ENCODE peak calls at places on chromosome 3, in four cellular contexts. S, O, D and H are unnamed samples.

GRCh38 chr3:88149146-88149515 is 628 bp upstream of the C3orf38 start:
- DNase-seq in D (no peak), S (peak), O (peak), H (peak)

GRCh38 chr3:197050511-197050910 is 20.9 kb upstream of the MELTF start:
- DNase-seq in S (no peak), O (no peak), D (no peak), H (no peak)

GRCh38 chr3:196108075-196108743 is 26.3 kb upstream of the TFRC start:
- DNase-seq in D (no peak), S (peak), O (no peak), H (peak)

GRCh38 chr3:18466136-18466535 is 41.0 kb upstream of the SATB1 start:
- DNase-seq in D (no peak), O (no peak), S (no peak), H (no peak)

GRCh38 chr3:151859905-151860304 is 13.5 kb upstream of the SUCNR1 start:
- DNase-seq in S (no peak), O (no peak), D (peak), H (no peak)

GRCh38 chr3:54999159-54999558 is 71.3 kb upstream of the LRTM1 start:
- DNase-seq in S (peak), O (peak), D (peak), H (peak)

GRCh38 chr3:170532573-170532972 is 53.3 kb downstream of the SLC7A14 start:
- DNase-seq in S (no peak), O (no peak), D (no peak), H (no peak)

GRCh38 chr3:186782542-186783069 is 771 bp upstream of the EIF4A2 start:
- DNase-seq in D (no peak), S (no peak), O (no peak), H (no peak)

GRCh38 chr3:21393684-21394307 is 357.2 kb downstream of the ZNF385D start:
- DNase-seq in O (no peak), S (no peak), D (no peak), H (no peak)

GRCh38 chr3:21390856-21391255 is 360.2 kb downstream of the ZNF385D start:
- DNase-seq in S (no peak), D (no peak), O (no peak), H (no peak)

GRCh38 chr3:21392521-21392920 is 358.5 kb downstream of the ZNF385D start:
- DNase-seq in S (no peak), O (no peak), D (peak), H (no peak)

GRCh38 chr3:21390136-21390535 is 360.9 kb downstream of the ZNF385D start:
- DNase-seq in O (no peak), S (peak), D (peak), H (peak)
- H3K4me3 ChIP-seq in O (no peak), S (no peak), D (no peak), H (no peak)

GRCh38 chr3:16663852-16664712 is 58.9 kb upstream of the DAZL start:
- DNase-seq in O (no peak), D (no peak), S (no peak), H (no peak)

GRCh38 chr3:16653712-16654111 is 48.5 kb upstream of the DAZL start:
- DNase-seq in O (no peak), S (no peak), D (no peak), H (no peak)

GRCh38 chr3:16658933-16659793 is 53.9 kb upstream of the DAZL start:
- DNase-seq in D (no peak), S (peak), O (no peak), H (no peak)

GRCh38 chr3:16658004-16658932 is 53.0 kb upstream of the DAZL start:
- DNase-seq in S (no peak), O (no peak), D (no peak), H (no peak)
- TF ChIP-seq CTCF in S (no peak), O (no peak), D (peak), H (no peak)

DNA sequence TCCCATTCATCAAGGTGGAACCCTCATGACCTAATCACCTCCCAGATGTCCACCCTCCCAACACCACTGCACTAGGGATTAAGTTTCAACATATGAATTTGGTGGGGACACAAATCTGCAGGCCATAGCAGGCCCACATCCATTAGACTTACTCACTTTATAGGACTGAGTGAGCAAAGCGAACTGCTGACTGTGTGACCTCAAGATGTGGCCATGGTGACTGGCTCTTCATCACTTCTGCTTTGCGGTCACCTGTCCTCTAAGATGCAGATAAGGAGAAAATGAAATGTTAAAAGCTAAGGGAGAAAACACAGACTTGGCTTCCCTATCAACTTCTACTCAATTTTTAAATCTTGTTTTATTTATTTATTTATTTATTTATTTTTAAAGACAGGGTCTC is 14.5 kb upstream of the DCP1A start:
- DNase-seq in O (no peak), D (no peak), S (no peak), H (no peak)
- H3K4me3 ChIP-seq in O (no peak), D (no peak), S (no peak), H (no peak)

GRCh38 chr3:116863842-116864626 is 154.5 kb downstream of the TUSC7 start:
- DNase-seq in O (peak), S (peak), D (peak), H (peak)
- TF ChIP-seq CTCF in O (peak), S (peak), D (peak), H (peak)

GRCh38 chr3:128484404-128485282 is 8.4 kb downstream of the GATA2 start:
- DNase-seq in O (no peak), S (no peak), D (no peak), H (no peak)
- H3K4me3 ChIP-seq in O (no peak), S (no peak), D (no peak), H (no peak)

GRCh38 chr3:128193153-128193552 is 39.9 kb downstream of the EEFSEC start:
- DNase-seq in S (no peak), D (no peak), O (no peak), H (no peak)

GRCh38 chr3:128196645-128197044 is 43.4 kb downstream of the EEFSEC start:
- DNase-seq in O (no peak), S (no peak), D (no peak), H (no peak)

GRCh38 chr3:128194843-128195242 is 41.6 kb downstream of the EEFSEC start:
- DNase-seq in D (no peak), O (no peak), S (no peak), H (no peak)

GRCh38 chr3:128195802-128196201 is 42.5 kb downstream of the EEFSEC start:
- DNase-seq in O (no peak), D (no peak), S (no peak), H (no peak)

DNA sequence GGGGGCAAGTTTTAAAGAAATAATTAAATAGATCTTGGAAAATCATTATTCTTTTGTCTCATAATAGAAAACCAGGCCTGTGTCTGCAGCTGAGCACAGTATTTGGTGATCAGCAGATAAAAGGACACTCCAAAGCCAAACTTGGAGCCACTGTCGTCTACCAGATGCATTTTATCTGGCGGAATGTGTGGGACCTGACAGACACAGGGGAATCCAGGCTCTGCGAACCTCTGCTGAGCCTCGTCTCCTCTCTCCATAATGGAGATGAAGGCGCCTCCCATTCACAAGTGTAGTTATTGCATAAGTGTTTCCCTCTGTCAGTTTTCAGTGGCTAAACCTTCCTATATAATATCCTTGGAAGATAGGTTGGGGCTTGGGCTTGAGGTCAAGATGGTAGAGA is 42.1 kb downstream of the EEFSEC start:
- DNase-seq in D (no peak), S (no peak), O (no peak), H (no peak)
- TF ChIP-seq CTCF in D (no peak), S (no peak), O (no peak), H (no peak)

DNA sequence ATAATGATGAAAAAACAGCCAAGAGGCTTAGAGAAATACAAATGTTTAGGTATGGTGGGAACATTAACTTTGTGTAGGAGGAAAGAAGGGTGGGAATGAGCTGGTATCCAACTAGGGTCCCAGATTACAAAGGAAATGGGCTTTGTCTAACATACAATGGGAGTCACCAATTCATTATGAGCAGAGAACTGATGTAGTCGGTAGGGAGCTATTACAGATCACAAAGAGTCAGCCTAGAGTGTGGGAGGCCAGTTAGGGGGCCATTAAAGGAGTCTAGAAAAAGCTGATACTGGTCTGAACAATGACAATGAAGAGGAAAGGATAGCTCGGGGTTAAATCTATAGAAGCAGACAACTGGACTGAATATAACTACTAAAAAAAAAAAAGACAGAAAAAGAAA is 15.5 kb downstream of the ANO10 start:
- DNase-seq in S (no peak), D (no peak), O (no peak), H (no peak)
- H3K4me3 ChIP-seq in S (no peak), D (no peak), O (no peak), H (no peak)

DNA sequence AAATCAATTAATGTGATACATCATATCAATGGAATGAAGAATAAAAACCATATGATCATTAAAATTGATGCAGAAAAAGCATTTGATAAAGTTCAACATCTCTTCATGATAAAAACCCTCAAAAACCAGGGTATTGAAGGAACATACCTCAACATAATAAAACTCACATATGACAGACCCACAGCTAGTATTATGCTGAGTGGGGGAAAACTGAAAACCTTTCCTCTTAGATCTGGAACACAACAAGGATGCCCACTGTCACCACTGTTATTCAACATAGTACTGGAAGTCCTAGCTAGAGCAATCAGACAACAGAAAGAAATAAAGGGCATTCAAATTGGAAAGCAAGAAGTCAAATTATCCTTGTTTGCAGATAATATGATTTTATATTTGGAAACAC is 30.5 kb downstream of the CCK start:
- DNase-seq in O (no peak), D (no peak), S (no peak), H (no peak)
- TF ChIP-seq CTCF in O (no peak), D (no peak), S (no peak), H (no peak)

DNA sequence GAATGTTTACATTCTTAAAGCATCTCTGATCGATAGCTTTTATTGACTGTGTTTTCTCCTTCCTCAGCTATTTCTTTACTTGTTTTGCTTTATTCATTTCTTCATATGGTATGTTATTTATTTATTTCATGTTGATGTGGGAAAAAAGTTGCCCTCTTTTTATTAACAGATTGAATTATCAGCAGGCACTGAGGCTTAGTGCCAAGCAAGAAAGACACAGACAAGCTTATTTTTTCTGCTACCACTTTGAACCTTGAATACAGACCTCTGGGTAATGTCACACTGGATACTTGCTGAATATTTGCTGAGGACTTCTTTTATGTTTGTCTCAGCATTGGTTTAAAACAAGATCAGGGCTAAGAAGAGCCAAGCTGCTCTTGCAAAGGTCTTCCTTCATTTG is 162.0 kb upstream of the CNTN6 start:
- DNase-seq in D (no peak), S (no peak), O (no peak), H (no peak)
- H3K4me3 ChIP-seq in D (no peak), S (no peak), O (no peak), H (no peak)

DNA sequence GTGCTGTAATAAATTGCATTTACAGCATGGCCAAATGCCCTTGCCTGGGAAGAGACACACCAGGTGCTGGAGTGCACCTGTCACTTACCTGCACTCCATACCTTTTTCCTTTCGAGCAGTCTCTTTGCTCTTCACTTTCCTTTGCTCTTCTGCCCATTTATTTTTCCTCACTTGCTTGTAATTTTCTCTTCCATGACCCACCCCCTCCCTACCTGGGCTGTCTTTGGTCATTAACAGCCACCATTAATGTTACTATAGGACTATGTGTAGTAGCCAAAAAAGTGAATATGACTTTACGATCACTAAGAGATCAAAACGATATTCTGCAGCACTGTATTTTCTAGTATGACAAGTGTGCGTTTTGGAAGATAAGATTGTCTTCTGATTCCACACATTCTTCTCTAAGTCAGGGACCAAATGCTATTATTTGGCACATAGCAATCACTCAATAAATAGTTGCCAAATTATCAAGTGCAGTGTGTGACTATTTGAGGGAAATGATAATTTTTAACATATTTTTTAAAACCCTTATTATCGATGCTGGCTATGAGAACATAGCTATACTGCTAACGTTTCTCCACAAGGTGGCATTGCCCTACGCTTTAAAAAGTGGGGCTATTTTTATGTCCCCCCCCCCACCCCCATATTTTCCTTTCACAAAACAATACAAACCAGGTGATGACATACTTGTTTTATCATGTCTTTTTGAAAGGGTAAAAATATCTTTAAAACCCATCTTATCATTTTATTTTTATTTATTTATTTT is 114.4 kb downstream of the GHSR start:
- DNase-seq in D (no peak), S (no peak), O (no peak), H (no peak)
- TF ChIP-seq CTCF in D (peak), S (no peak), O (peak), H (peak)